ENCODE peak calls at places on chromosome 1, in seven cellular contexts. One of them, this sample, is unnamed. For H3K4me1, the result is how much of the 10 kb centered on the place peaks cover.

GRCh38 chr1:35888255-35888654 is 5.2 kb downstream of the AGO1 start:
- DNase-seq in OCI-LY7: no peak
- DNase-seq in HCT116: no peak
- DNase-seq in hepatocyte: no peak
- DNase-seq in SK-N-SH: no peak
- DNase-seq in MM.1S: no peak
- DNase-seq in PC-3: no peak
- DNase-seq in this sample: no peak

GRCh38 chr1:191895049-191895448 is 263.2 kb upstream of the RGS18 start:
- DNase-seq in PC-3: no peak
- DNase-seq in HCT116: no peak
- DNase-seq in OCI-LY7: no peak
- DNase-seq in hepatocyte: no peak
- DNase-seq in SK-N-SH: no peak
- DNase-seq in MM.1S: no peak
- DNase-seq in this sample: no peak

GRCh38 chr1:36481091-36481490 is 1.6 kb downstream of the CSF3R start:
- DNase-seq in MM.1S: no peak
- DNase-seq in SK-N-SH: no peak
- DNase-seq in OCI-LY7: no peak
- DNase-seq in HCT116: no peak
- DNase-seq in PC-3: no peak
- DNase-seq in hepatocyte: no peak
- DNase-seq in this sample: no peak

GRCh38 chr1:189150624-189151023 is 1327.0 kb downstream of the BRINP3 start:
- DNase-seq in hepatocyte: no peak
- DNase-seq in PC-3: no peak
- DNase-seq in MM.1S: no peak
- DNase-seq in OCI-LY7: no peak
- DNase-seq in SK-N-SH: no peak
- DNase-seq in HCT116: no peak
- DNase-seq in this sample: no peak

GRCh38 chr1:6860401-6860800 is 75.1 kb downstream of the CAMTA1 start:
- DNase-seq in HCT116: peak
- DNase-seq in MM.1S: no peak
- DNase-seq in OCI-LY7: no peak
- DNase-seq in hepatocyte: no peak
- DNase-seq in PC-3: no peak
- DNase-seq in SK-N-SH: no peak
- DNase-seq in this sample: peak

GRCh38 chr1:206575894-206576737 is 36.1 kb downstream of the EIF2D start:
- DNase-seq in PC-3: no peak
- DNase-seq in hepatocyte: no peak
- DNase-seq in SK-N-SH: no peak
- DNase-seq in OCI-LY7: no peak
- DNase-seq in HCT116: no peak
- DNase-seq in MM.1S: no peak
- DNase-seq in this sample: peak

GRCh38 chr1:39205102-39205780 is 746 bp downstream of the MACF1 start:
- DNase-seq in OCI-LY7: peak
- DNase-seq in HCT116: no peak
- DNase-seq in PC-3: peak
- DNase-seq in SK-N-SH: no peak
- DNase-seq in hepatocyte: peak
- DNase-seq in MM.1S: peak
- DNase-seq in this sample: peak

GRCh38 chr1:8674912-8675311 is 142.5 kb downstream of the RERE start:
- DNase-seq in MM.1S: no peak
- DNase-seq in hepatocyte: no peak
- DNase-seq in SK-N-SH: peak
- DNase-seq in HCT116: no peak
- DNase-seq in PC-3: peak
- DNase-seq in OCI-LY7: no peak
- DNase-seq in this sample: peak

GRCh38 chr1:202159534-202160371 is 649 bp downstream of the PTPN7 start:
- DNase-seq in MM.1S: peak
- DNase-seq in OCI-LY7: peak
- DNase-seq in hepatocyte: no peak
- DNase-seq in SK-N-SH: no peak
- DNase-seq in PC-3: no peak
- DNase-seq in HCT116: no peak
- DNase-seq in this sample: no peak

GRCh38 chr1:46394872-46395465 is 852 bp downstream of the FAAH start:
- DNase-seq in hepatocyte: no peak
- DNase-seq in MM.1S: peak
- DNase-seq in HCT116: no peak
- DNase-seq in OCI-LY7: no peak
- DNase-seq in PC-3: no peak
- DNase-seq in SK-N-SH: no peak
- DNase-seq in this sample: no peak

GRCh38 chr1:212683357-212683722 is 16.3 kb downstream of the BATF3 start:
- DNase-seq in SK-N-SH: no peak
- DNase-seq in PC-3: no peak
- DNase-seq in MM.1S: no peak
- DNase-seq in OCI-LY7: peak
- DNase-seq in hepatocyte: no peak
- DNase-seq in HCT116: no peak
- DNase-seq in this sample: no peak

GRCh38 chr1:77687519-77687906 is 5.1 kb upstream of the ZZZ3 start:
- DNase-seq in MM.1S: no peak
- DNase-seq in OCI-LY7: peak
- DNase-seq in PC-3: no peak
- DNase-seq in HCT116: peak
- DNase-seq in hepatocyte: peak
- DNase-seq in SK-N-SH: no peak
- DNase-seq in this sample: peak

GRCh38 chr1:205668951-205669340 is 11.4 kb downstream of the SLC45A3 start:
- DNase-seq in HCT116: no peak
- DNase-seq in OCI-LY7: peak
- DNase-seq in MM.1S: peak
- DNase-seq in PC-3: no peak
- DNase-seq in hepatocyte: no peak
- DNase-seq in SK-N-SH: peak
- DNase-seq in this sample: no peak

GRCh38 chr1:192580351-192580962 is 4.9 kb downstream of the RGS1 start:
- DNase-seq in PC-3: peak
- DNase-seq in hepatocyte: peak
- DNase-seq in MM.1S: peak
- DNase-seq in HCT116: peak
- DNase-seq in SK-N-SH: no peak
- DNase-seq in OCI-LY7: peak
- DNase-seq in this sample: peak

GRCh38 chr1:147641695-147642592 is 28.4 kb downstream of the ACP6 start:
- DNase-seq in MM.1S: peak
- DNase-seq in HCT116: peak
- DNase-seq in PC-3: peak
- DNase-seq in hepatocyte: peak
- DNase-seq in SK-N-SH: peak
- DNase-seq in OCI-LY7: peak
- DNase-seq in this sample: peak

GRCh38 chr1:226984521-226985238 is 44.6 kb downstream of the COQ8A start:
- DNase-seq in PC-3: no peak
- DNase-seq in hepatocyte: no peak
- DNase-seq in OCI-LY7: no peak
- DNase-seq in MM.1S: no peak
- DNase-seq in SK-N-SH: no peak
- DNase-seq in HCT116: no peak
- DNase-seq in this sample: no peak

GRCh38 chr1:22774483-22775182 is 64.0 kb downstream of the EPHB2 start:
- DNase-seq in HCT116: no peak
- DNase-seq in PC-3: no peak
- DNase-seq in hepatocyte: no peak
- DNase-seq in MM.1S: no peak
- DNase-seq in SK-N-SH: no peak
- DNase-seq in OCI-LY7: no peak
- DNase-seq in this sample: no peak

GRCh38 chr1:22772054-22772453 is 61.4 kb downstream of the EPHB2 start:
- DNase-seq in OCI-LY7: no peak
- DNase-seq in PC-3: no peak
- DNase-seq in SK-N-SH: no peak
- DNase-seq in HCT116: no peak
- DNase-seq in hepatocyte: no peak
- DNase-seq in MM.1S: no peak
- DNase-seq in this sample: no peak

GRCh38 chr1:22776051-22776611 is 65.5 kb downstream of the EPHB2 start:
- DNase-seq in SK-N-SH: peak
- DNase-seq in MM.1S: no peak
- DNase-seq in hepatocyte: no peak
- DNase-seq in PC-3: peak
- DNase-seq in OCI-LY7: no peak
- DNase-seq in HCT116: no peak
- DNase-seq in this sample: no peak

GRCh38 chr1:22777658-22778057 is 67.0 kb downstream of the EPHB2 start:
- DNase-seq in OCI-LY7: no peak
- DNase-seq in SK-N-SH: no peak
- DNase-seq in HCT116: no peak
- DNase-seq in hepatocyte: no peak
- DNase-seq in PC-3: no peak
- DNase-seq in MM.1S: no peak
- DNase-seq in this sample: no peak

DNA sequence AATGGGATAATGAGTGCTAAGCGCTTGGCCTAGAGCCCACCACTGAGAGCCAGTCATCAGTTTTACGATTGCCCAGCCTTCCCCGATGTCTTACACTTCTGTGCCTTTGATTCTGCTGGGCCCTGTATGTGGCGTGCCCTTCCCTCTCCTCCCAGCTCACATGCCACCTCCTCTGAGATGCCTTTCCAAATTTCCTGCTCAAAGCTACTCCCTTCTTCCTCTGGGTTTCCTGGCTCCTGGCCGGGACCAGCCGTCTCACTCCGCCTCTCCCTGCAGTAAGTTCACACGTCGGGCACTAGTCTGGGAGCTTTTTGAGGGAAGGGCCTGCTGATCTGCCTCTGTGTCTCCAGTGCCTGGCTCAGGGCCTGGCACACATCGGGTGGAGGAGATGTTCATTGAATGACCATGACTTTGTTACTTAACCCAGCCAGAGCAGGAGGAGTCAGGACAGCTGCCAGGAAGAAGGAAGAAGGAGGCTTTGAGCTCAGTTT is 63.4 kb downstream of the EPHB2 start:
- DNase-seq in hepatocyte: no peak
- DNase-seq in MM.1S: no peak
- DNase-seq in HCT116: no peak
- DNase-seq in SK-N-SH: no peak
- DNase-seq in PC-3: no peak
- DNase-seq in OCI-LY7: no peak
- DNase-seq in this sample: peak
- TF ChIP-seq EZH2phosphoT487 in hepatocyte: no peak
- TF ChIP-seq EZH2phosphoT487 in MM.1S: no peak
- TF ChIP-seq EZH2phosphoT487 in HCT116: no peak
- TF ChIP-seq EZH2phosphoT487 in SK-N-SH: no peak
- TF ChIP-seq EZH2phosphoT487 in PC-3: no peak
- TF ChIP-seq EZH2phosphoT487 in OCI-LY7: no peak
- TF ChIP-seq EZH2phosphoT487 in this sample: no peak

DNA sequence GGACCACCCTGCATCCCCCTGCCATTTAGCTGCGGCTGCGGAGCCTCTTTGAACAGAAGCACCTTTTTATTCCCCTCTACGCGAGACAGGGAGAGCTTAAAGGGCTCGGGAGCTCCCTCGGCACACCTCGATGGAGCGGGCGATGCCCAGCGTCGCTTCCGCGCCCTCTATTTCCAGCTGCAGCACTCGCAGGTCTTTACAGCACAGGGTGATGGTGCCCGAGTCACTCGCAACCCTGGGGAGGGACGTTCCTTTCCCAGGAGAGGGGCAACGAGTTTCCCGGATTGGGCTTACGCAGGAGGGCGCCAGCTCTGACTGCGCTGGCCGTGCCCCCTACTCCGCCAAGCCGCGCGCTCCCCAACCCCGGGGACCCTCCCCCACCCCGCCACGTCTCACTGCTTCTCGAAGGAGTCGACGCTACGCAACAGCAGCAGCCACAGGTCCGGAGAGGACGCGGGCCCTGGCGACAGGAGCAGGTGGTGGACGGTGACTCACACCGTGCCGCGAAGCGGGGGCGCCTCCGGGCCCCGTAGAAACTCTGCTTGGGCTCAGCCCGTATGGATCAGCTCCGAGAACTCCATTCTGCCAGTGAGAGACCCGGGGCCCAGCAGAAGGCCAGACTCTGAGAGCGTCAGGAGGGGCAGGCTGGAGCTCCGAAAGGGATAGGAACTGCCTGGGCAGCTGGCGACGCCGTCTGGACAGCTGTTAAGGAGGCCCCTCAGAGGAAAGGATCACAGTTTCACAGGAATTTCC is 5.8 kb upstream of the FAM167B start:
- DNase-seq in hepatocyte: peak
- DNase-seq in MM.1S: no peak
- DNase-seq in OCI-LY7: no peak
- DNase-seq in HCT116: no peak
- DNase-seq in SK-N-SH: peak
- DNase-seq in PC-3: peak
- DNase-seq in this sample: peak
- H3K4me1 ChIP-seq in hepatocyte: under half
- H3K4me1 ChIP-seq in MM.1S: under half
- H3K4me1 ChIP-seq in OCI-LY7: under half
- H3K4me1 ChIP-seq in HCT116: under half
- H3K4me1 ChIP-seq in SK-N-SH: under half
- H3K4me1 ChIP-seq in PC-3: under half
- H3K4me1 ChIP-seq in this sample: under half

GRCh38 chr1:243841507-243841906 is 8.5 kb downstream of the AKT3 start:
- DNase-seq in HCT116: no peak
- DNase-seq in SK-N-SH: no peak
- DNase-seq in OCI-LY7: no peak
- DNase-seq in PC-3: no peak
- DNase-seq in MM.1S: no peak
- DNase-seq in hepatocyte: no peak
- DNase-seq in this sample: peak

GRCh38 chr1:243842154-243842553 is 7.9 kb downstream of the AKT3 start:
- DNase-seq in MM.1S: no peak
- DNase-seq in SK-N-SH: no peak
- DNase-seq in PC-3: no peak
- DNase-seq in HCT116: no peak
- DNase-seq in OCI-LY7: no peak
- DNase-seq in hepatocyte: no peak
- DNase-seq in this sample: no peak

GRCh38 chr1:243845888-243846287 is 4.2 kb downstream of the AKT3 start:
- DNase-seq in MM.1S: no peak
- DNase-seq in SK-N-SH: no peak
- DNase-seq in PC-3: no peak
- DNase-seq in HCT116: no peak
- DNase-seq in hepatocyte: no peak
- DNase-seq in OCI-LY7: no peak
- DNase-seq in this sample: no peak

GRCh38 chr1:243844186-243844585 is 5.9 kb downstream of the AKT3 start:
- DNase-seq in MM.1S: no peak
- DNase-seq in OCI-LY7: no peak
- DNase-seq in PC-3: no peak
- DNase-seq in HCT116: no peak
- DNase-seq in SK-N-SH: no peak
- DNase-seq in hepatocyte: no peak
- DNase-seq in this sample: peak

GRCh38 chr1:243842978-243843490 is 7.0 kb downstream of the AKT3 start:
- DNase-seq in SK-N-SH: no peak
- DNase-seq in OCI-LY7: no peak
- DNase-seq in HCT116: no peak
- DNase-seq in PC-3: peak
- DNase-seq in hepatocyte: peak
- DNase-seq in MM.1S: no peak
- DNase-seq in this sample: peak
- TF ChIP-seq EZH2phosphoT487 in SK-N-SH: no peak
- TF ChIP-seq EZH2phosphoT487 in OCI-LY7: no peak
- TF ChIP-seq EZH2phosphoT487 in HCT116: no peak
- TF ChIP-seq EZH2phosphoT487 in PC-3: no peak
- TF ChIP-seq EZH2phosphoT487 in hepatocyte: no peak
- TF ChIP-seq EZH2phosphoT487 in MM.1S: no peak
- TF ChIP-seq EZH2phosphoT487 in this sample: no peak

GRCh38 chr1:94983343-94983742 is 56.4 kb upstream of the CNN3 start:
- DNase-seq in OCI-LY7: no peak
- DNase-seq in SK-N-SH: no peak
- DNase-seq in HCT116: no peak
- DNase-seq in MM.1S: no peak
- DNase-seq in PC-3: peak
- DNase-seq in hepatocyte: peak
- DNase-seq in this sample: peak
- H3K4me1 ChIP-seq in OCI-LY7: under half
- H3K4me1 ChIP-seq in SK-N-SH: under half
- H3K4me1 ChIP-seq in HCT116: under half
- H3K4me1 ChIP-seq in MM.1S: under half
- H3K4me1 ChIP-seq in PC-3: under half
- H3K4me1 ChIP-seq in hepatocyte: under half
- H3K4me1 ChIP-seq in this sample: under half